ENCODE peak calls at places on chromosomes 13 and 19, in eight cellular contexts. One of them, this sample, is unnamed.
A peak's percentile ranks its signal among the peaks of the same experiment; 100 is the strongest.

GRCh38 chr19:15241259-15241658 is 9.0 kb upstream of the EPHX3 start:
- DNase-seq in IMR-90: peak; percentile 32
- DNase-seq in neural progenitor cell: no peak
- DNase-seq in PC-9: no peak
- DNase-seq in fibroblast of lung: no peak
- DNase-seq in neuronal stem cell: no peak
- DNase-seq in MM.1S: no peak
- DNase-seq in trophoblast cell: no peak
- DNase-seq in this sample: no peak

GRCh38 chr19:43752287-43752875 is 2.4 kb downstream of the SMG9 start:
- DNase-seq in trophoblast cell: no peak
- DNase-seq in neural progenitor cell: no peak
- DNase-seq in fibroblast of lung: no peak
- DNase-seq in MM.1S: no peak
- DNase-seq in neuronal stem cell: no peak
- DNase-seq in PC-9: no peak
- DNase-seq in IMR-90: no peak
- DNase-seq in this sample: no peak

GRCh38 chr13:114061746-114062145 is 70.7 kb downstream of the RASA3 start:
- DNase-seq in neuronal stem cell: no peak
- DNase-seq in PC-9: no peak
- DNase-seq in neural progenitor cell: no peak
- DNase-seq in MM.1S: no peak
- DNase-seq in IMR-90: no peak
- DNase-seq in trophoblast cell: no peak
- DNase-seq in fibroblast of lung: no peak
- DNase-seq in this sample: no peak

GRCh38 chr19:58361900-58362271 is 665 bp downstream of the ZNF497 start:
- DNase-seq in trophoblast cell: no peak
- DNase-seq in neuronal stem cell: peak; percentile 61
- DNase-seq in MM.1S: no peak
- DNase-seq in fibroblast of lung: no peak
- DNase-seq in IMR-90: peak; percentile 47
- DNase-seq in neural progenitor cell: no peak
- DNase-seq in PC-9: no peak
- DNase-seq in this sample: peak; percentile 47

GRCh38 chr19:40594251-40594650 is 6.9 kb upstream of the LTBP4 start:
- DNase-seq in neural progenitor cell: peak; percentile 51
- DNase-seq in neuronal stem cell: no peak
- DNase-seq in MM.1S: no peak
- DNase-seq in IMR-90: no peak
- DNase-seq in PC-9: no peak
- DNase-seq in trophoblast cell: no peak
- DNase-seq in fibroblast of lung: no peak
- DNase-seq in this sample: no peak

GRCh38 chr19:53880716-53881481 is 1.1 kb upstream of the PRKCG start:
- DNase-seq in neuronal stem cell: no peak
- DNase-seq in trophoblast cell: no peak
- DNase-seq in neural progenitor cell: peak; percentile 28
- DNase-seq in PC-9: no peak
- DNase-seq in IMR-90: no peak
- DNase-seq in fibroblast of lung: no peak
- DNase-seq in MM.1S: no peak
- DNase-seq in this sample: no peak

GRCh38 chr13:30607908-30608307 is 9.8 kb upstream of the USPL1 start:
- DNase-seq in PC-9: no peak
- DNase-seq in neuronal stem cell: no peak
- DNase-seq in IMR-90: no peak
- DNase-seq in fibroblast of lung: peak; percentile 4
- DNase-seq in neural progenitor cell: no peak
- DNase-seq in trophoblast cell: peak; percentile 92
- DNase-seq in MM.1S: peak; percentile 90
- DNase-seq in this sample: no peak

GRCh38 chr19:22935151-22935550 is 67.8 kb downstream of the ZNF728 start:
- DNase-seq in PC-9: no peak
- DNase-seq in neural progenitor cell: no peak
- DNase-seq in IMR-90: no peak
- DNase-seq in MM.1S: no peak
- DNase-seq in fibroblast of lung: no peak
- DNase-seq in neuronal stem cell: no peak
- DNase-seq in trophoblast cell: peak; percentile 94
- DNase-seq in this sample: no peak

GRCh38 chr13:100532090-100532766 is 56.4 kb downstream of the GGACT start:
- DNase-seq in neural progenitor cell: no peak
- DNase-seq in neuronal stem cell: no peak
- DNase-seq in PC-9: no peak
- DNase-seq in trophoblast cell: no peak
- DNase-seq in MM.1S: no peak
- DNase-seq in fibroblast of lung: no peak
- DNase-seq in IMR-90: no peak
- DNase-seq in this sample: no peak

GRCh38 chr19:37317403-37318209 is 53.3 kb upstream of the ZNF527 start:
- DNase-seq in neuronal stem cell: peak; percentile 95
- DNase-seq in IMR-90: peak; percentile 99
- DNase-seq in neural progenitor cell: peak; percentile 97
- DNase-seq in fibroblast of lung: peak; percentile 100
- DNase-seq in PC-9: peak; percentile 94
- DNase-seq in MM.1S: peak; percentile 85
- DNase-seq in trophoblast cell: peak; percentile 98
- DNase-seq in this sample: peak; percentile 100

GRCh38 chr19:37218592-37218935 is 550 bp downstream of the ZNF383 start:
- DNase-seq in fibroblast of lung: peak; percentile 72
- DNase-seq in MM.1S: no peak
- DNase-seq in trophoblast cell: peak; percentile 44
- DNase-seq in PC-9: no peak
- DNase-seq in neural progenitor cell: no peak
- DNase-seq in IMR-90: peak; percentile 39
- DNase-seq in neuronal stem cell: no peak
- DNase-seq in this sample: peak; percentile 68

GRCh38 chr13:113859311-113860050 is 4.4 kb downstream of the GAS6 start:
- DNase-seq in MM.1S: peak; percentile 28
- DNase-seq in fibroblast of lung: no peak
- DNase-seq in trophoblast cell: no peak
- DNase-seq in PC-9: no peak
- DNase-seq in neuronal stem cell: no peak
- DNase-seq in IMR-90: no peak
- DNase-seq in neural progenitor cell: no peak
- DNase-seq in this sample: no peak

GRCh38 chr19:43784251-43784980 is 3.6 kb upstream of the KCNN4 start:
- DNase-seq in PC-9: peak; percentile 94
- DNase-seq in trophoblast cell: peak; percentile 81
- DNase-seq in IMR-90: peak; percentile 85
- DNase-seq in fibroblast of lung: peak; percentile 87
- DNase-seq in MM.1S: peak; percentile 37
- DNase-seq in neural progenitor cell: no peak
- DNase-seq in neuronal stem cell: no peak
- DNase-seq in this sample: peak; percentile 83

GRCh38 chr19:21022996-21023395 is 2.5 kb downstream of the ZNF430 start:
- DNase-seq in IMR-90: peak; percentile 66
- DNase-seq in MM.1S: no peak
- DNase-seq in neuronal stem cell: no peak
- DNase-seq in PC-9: no peak
- DNase-seq in neural progenitor cell: no peak
- DNase-seq in trophoblast cell: no peak
- DNase-seq in fibroblast of lung: peak; percentile 85
- DNase-seq in this sample: peak; percentile 80
- H3K4me3 ChIP-seq in IMR-90: no peak overlapping the region
- H3K4me3 ChIP-seq in MM.1S: no peak overlapping the region
- H3K4me3 ChIP-seq in neuronal stem cell: no peak overlapping the region
- H3K4me3 ChIP-seq in PC-9: no peak overlapping the region
- H3K4me3 ChIP-seq in neural progenitor cell: no peak overlapping the region
- H3K4me3 ChIP-seq in trophoblast cell: no peak overlapping the region
- H3K4me3 ChIP-seq in fibroblast of lung: no peak overlapping the region
- H3K4me3 ChIP-seq in this sample: peak overlapping the region; percentile 14

GRCh38 chr13:40102360-40102727 is 446.9 kb downstream of the COG6 start:
- DNase-seq in neural progenitor cell: no peak
- DNase-seq in PC-9: no peak
- DNase-seq in neuronal stem cell: no peak
- DNase-seq in trophoblast cell: no peak
- DNase-seq in MM.1S: no peak
- DNase-seq in fibroblast of lung: no peak
- DNase-seq in IMR-90: no peak
- DNase-seq in this sample: no peak
- H2AFZ ChIP-seq in neural progenitor cell: no peak overlapping the region
- H2AFZ ChIP-seq in PC-9: no peak overlapping the region
- H2AFZ ChIP-seq in neuronal stem cell: no peak overlapping the region
- H2AFZ ChIP-seq in trophoblast cell: no peak overlapping the region
- H2AFZ ChIP-seq in MM.1S: no peak overlapping the region
- H2AFZ ChIP-seq in fibroblast of lung: no peak overlapping the region
- H2AFZ ChIP-seq in IMR-90: no peak overlapping the region
- H2AFZ ChIP-seq in this sample: no peak overlapping the region

GRCh38 chr13:94712812-94713555 is 639 bp upstream of the SOX21 start:
- DNase-seq in fibroblast of lung: peak; percentile 75
- DNase-seq in MM.1S: no peak
- DNase-seq in PC-9: no peak
- DNase-seq in neural progenitor cell: peak; percentile 92
- DNase-seq in neuronal stem cell: no peak
- DNase-seq in IMR-90: peak; percentile 46
- DNase-seq in trophoblast cell: peak; percentile 65
- DNase-seq in this sample: peak; percentile 60
- H3K4me3 ChIP-seq in fibroblast of lung: no peak overlapping the region
- H3K4me3 ChIP-seq in MM.1S: no peak overlapping the region
- H3K4me3 ChIP-seq in PC-9: no peak overlapping the region
- H3K4me3 ChIP-seq in neural progenitor cell: peak overlapping the region; percentile 93
- H3K4me3 ChIP-seq in neuronal stem cell: peak overlapping the region; percentile 79
- H3K4me3 ChIP-seq in IMR-90: no peak overlapping the region
- H3K4me3 ChIP-seq in trophoblast cell: peak overlapping the region; percentile 69
- H3K4me3 ChIP-seq in this sample: peak overlapping the region; percentile 43

DNA sequence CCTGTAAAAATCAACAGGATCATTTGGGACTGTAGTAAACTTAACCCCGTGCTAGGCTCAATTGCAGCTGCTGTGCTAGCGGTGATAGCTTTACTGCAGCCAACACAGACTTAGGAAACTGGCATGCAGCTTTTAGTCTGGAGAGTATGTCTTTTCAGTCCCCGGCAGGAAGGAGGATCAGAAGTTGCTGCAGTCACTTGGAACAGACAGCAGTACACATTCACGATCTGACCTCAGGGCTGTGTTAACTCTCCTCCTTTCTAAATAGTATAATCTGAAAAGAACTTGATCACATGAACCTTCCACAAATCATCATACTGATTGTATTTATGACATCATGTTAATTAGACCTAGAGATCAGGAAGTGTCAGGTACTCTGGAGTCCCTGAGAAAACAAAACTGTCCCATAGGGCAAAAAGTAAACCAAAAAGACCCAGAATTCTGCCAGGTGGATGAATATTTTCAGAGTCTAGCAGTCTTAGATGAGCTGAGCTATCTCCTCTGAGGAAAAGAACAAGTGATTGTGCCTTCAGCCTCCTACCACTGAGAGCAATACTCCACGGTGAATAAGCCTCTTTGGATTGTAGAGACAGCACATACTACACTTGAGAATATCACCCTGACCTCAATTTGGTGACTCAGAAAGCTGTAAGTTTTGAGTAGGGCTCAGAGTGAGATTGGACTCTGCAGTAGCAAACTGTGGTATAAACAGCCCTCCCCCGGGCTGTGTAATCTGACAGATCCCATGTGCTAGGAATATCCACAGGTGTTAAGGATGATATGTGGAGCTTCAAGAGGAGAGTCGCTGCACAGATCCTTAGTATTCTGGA is 181.0 kb upstream of the GPR12 start:
- DNase-seq in trophoblast cell: peak; percentile 26
- DNase-seq in neural progenitor cell: no peak
- DNase-seq in MM.1S: no peak
- DNase-seq in PC-9: no peak
- DNase-seq in IMR-90: peak; percentile 91
- DNase-seq in neuronal stem cell: no peak
- DNase-seq in fibroblast of lung: peak; percentile 85
- DNase-seq in this sample: peak; percentile 81
- H2AFZ ChIP-seq in trophoblast cell: no peak overlapping the region
- H2AFZ ChIP-seq in neural progenitor cell: no peak overlapping the region
- H2AFZ ChIP-seq in MM.1S: no peak overlapping the region
- H2AFZ ChIP-seq in PC-9: no peak overlapping the region
- H2AFZ ChIP-seq in IMR-90: no peak overlapping the region
- H2AFZ ChIP-seq in neuronal stem cell: no peak overlapping the region
- H2AFZ ChIP-seq in fibroblast of lung: no peak overlapping the region
- H2AFZ ChIP-seq in this sample: no peak overlapping the region

GRCh38 chr19:4737955-4738580 is 14.4 kb upstream of the DPP9 start:
- DNase-seq in trophoblast cell: no peak
- DNase-seq in neuronal stem cell: peak; percentile 64
- DNase-seq in PC-9: no peak
- DNase-seq in IMR-90: no peak
- DNase-seq in neural progenitor cell: peak; percentile 86
- DNase-seq in MM.1S: no peak
- DNase-seq in fibroblast of lung: no peak
- DNase-seq in this sample: no peak

GRCh38 chr19:4740092-4740491 is 16.4 kb upstream of the DPP9 start:
- DNase-seq in trophoblast cell: no peak
- DNase-seq in fibroblast of lung: no peak
- DNase-seq in PC-9: no peak
- DNase-seq in neuronal stem cell: no peak
- DNase-seq in IMR-90: no peak
- DNase-seq in neural progenitor cell: no peak
- DNase-seq in MM.1S: no peak
- DNase-seq in this sample: no peak

GRCh38 chr19:4733755-4734345 is 10.2 kb upstream of the DPP9 start:
- DNase-seq in fibroblast of lung: no peak
- DNase-seq in neural progenitor cell: no peak
- DNase-seq in MM.1S: no peak
- DNase-seq in trophoblast cell: no peak
- DNase-seq in IMR-90: no peak
- DNase-seq in PC-9: no peak
- DNase-seq in neuronal stem cell: no peak
- DNase-seq in this sample: no peak

GRCh38 chr19:4742717-4743646 is 19.3 kb upstream of the DPP9 start:
- DNase-seq in PC-9: no peak
- DNase-seq in fibroblast of lung: no peak
- DNase-seq in neural progenitor cell: peak; percentile 52
- DNase-seq in trophoblast cell: no peak
- DNase-seq in MM.1S: no peak
- DNase-seq in neuronal stem cell: no peak
- DNase-seq in IMR-90: no peak
- DNase-seq in this sample: no peak

GRCh38 chr19:4738734-4739133 is 15.1 kb upstream of the DPP9 start:
- DNase-seq in fibroblast of lung: no peak
- DNase-seq in PC-9: no peak
- DNase-seq in neuronal stem cell: no peak
- DNase-seq in trophoblast cell: no peak
- DNase-seq in IMR-90: no peak
- DNase-seq in MM.1S: no peak
- DNase-seq in neural progenitor cell: no peak
- DNase-seq in this sample: no peak
- H3K4me3 ChIP-seq in fibroblast of lung: no peak overlapping the region
- H3K4me3 ChIP-seq in PC-9: no peak overlapping the region
- H3K4me3 ChIP-seq in neuronal stem cell: no peak overlapping the region
- H3K4me3 ChIP-seq in trophoblast cell: no peak overlapping the region
- H3K4me3 ChIP-seq in IMR-90: no peak overlapping the region
- H3K4me3 ChIP-seq in MM.1S: no peak overlapping the region
- H3K4me3 ChIP-seq in neural progenitor cell: no peak overlapping the region
- H3K4me3 ChIP-seq in this sample: no peak overlapping the region

GRCh38 chr19:39238209-39238608 is 6.6 kb downstream of the IFNL3 start:
- DNase-seq in fibroblast of lung: no peak
- DNase-seq in neuronal stem cell: no peak
- DNase-seq in neural progenitor cell: no peak
- DNase-seq in IMR-90: no peak
- DNase-seq in trophoblast cell: no peak
- DNase-seq in MM.1S: no peak
- DNase-seq in PC-9: no peak
- DNase-seq in this sample: no peak
- H2AFZ ChIP-seq in fibroblast of lung: no peak overlapping the region
- H2AFZ ChIP-seq in neuronal stem cell: no peak overlapping the region
- H2AFZ ChIP-seq in neural progenitor cell: no peak overlapping the region
- H2AFZ ChIP-seq in IMR-90: no peak overlapping the region
- H2AFZ ChIP-seq in trophoblast cell: no peak overlapping the region
- H2AFZ ChIP-seq in MM.1S: no peak overlapping the region
- H2AFZ ChIP-seq in PC-9: no peak overlapping the region
- H2AFZ ChIP-seq in this sample: no peak overlapping the region

This sample was measured in astrocyte.